ENCODE peak calls at places on chromosome 22, in eight cellular contexts. L is small intestine, I is tibial nerve, P is kidney, S is right lobe of liver, H is fibroblast of lung, Q is iPS DF 6.9, O is neuronal stem cell. Z is an unnamed sample. For H3K36me3, the result is how much of the 10 kb centered on the place peaks cover.

GRCh38 chr22:38935616-38936015 is 21.8 kb upstream of the APOBEC3A start:
- DNase-seq in L (no peak), I (no peak), P (no peak), S (no peak), H (no peak), Q (no peak), O (no peak), Z (no peak)

GRCh38 chr22:35958334-35958733 is 70.3 kb downstream of the RBFOX2 start:
- DNase-seq in L (no peak), I (no peak), P (no peak), S (no peak), H (no peak), Q (no peak), O (no peak), Z (no peak)

GRCh38 chr22:17540481-17540880 is 22.8 kb upstream of the SLC25A18 start:
- DNase-seq in L (no peak), I (no peak), P (no peak), S (no peak), H (no peak), Q (no peak), O (no peak), Z (no peak)

GRCh38 chr22:33969052-33969451 is 48.8 kb upstream of the LARGE1 start:
- DNase-seq in L (no peak), I (no peak), P (no peak), S (no peak), H (no peak), Q (no peak), O (no peak), Z (no peak)

GRCh38 chr22:21917206-21917958 is 35.3 kb downstream of the PPM1F start:
- DNase-seq in L (no peak), I (no peak), P (no peak), S (no peak), H (peak), Q (no peak), O (no peak), Z (peak)

GRCh38 chr22:47143249-47143938 is 380.9 kb downstream of the TBC1D22A start:
- DNase-seq in L (no peak), I (no peak), P (no peak), S (no peak), H (no peak), Q (no peak), O (no peak), Z (no peak)

GRCh38 chr22:27632451-27633295 is 168.9 kb downstream of the MN1 start:
- DNase-seq in L (peak), I (no peak), P (no peak), S (no peak), H (peak), Q (no peak), O (no peak), Z (no peak)

GRCh38 chr22:36081023-36081431 is 52.4 kb upstream of the RBFOX2 start:
- DNase-seq in L (no peak), I (no peak), P (no peak), S (no peak), H (peak), Q (no peak), O (no peak), Z (no peak)

GRCh38 chr22:25368271-25368670 is 148.8 kb downstream of the CRYBB2 start:
- DNase-seq in L (peak), I (no peak), P (peak), S (no peak), H (peak), Q (no peak), O (no peak), Z (no peak)

GRCh38 chr22:29457730-29458129 is 19.3 kb downstream of the RFPL1 start:
- DNase-seq in L (peak), I (no peak), P (no peak), S (no peak), H (peak), Q (no peak), O (peak), Z (no peak)

GRCh38 chr22:36027579-36027959 is 1.1 kb downstream of the RBFOX2 start:
- DNase-seq in L (peak), I (no peak), P (no peak), S (no peak), H (no peak), Q (no peak), O (no peak), Z (no peak)

GRCh38 chr22:36465232-36466021 is 16.0 kb downstream of the TXN2 start:
- DNase-seq in L (peak), I (no peak), P (peak), S (peak), H (peak), Q (no peak), O (no peak), Z (peak)

GRCh38 chr22:50630376-50630775 is 2.4 kb upstream of the ARSA start:
- DNase-seq in L (no peak), I (no peak), P (no peak), S (no peak), H (peak), Q (no peak), O (no peak), Z (no peak)

GRCh38 chr22:27801197-27801615 is 350 bp downstream of the MN1 start:
- DNase-seq in L (no peak), I (no peak), P (no peak), S (no peak), H (peak), Q (no peak), O (peak), Z (no peak)

GRCh38 chr22:27463121-27463520 is 338.4 kb downstream of the MN1 start:
- DNase-seq in L (no peak), I (no peak), P (no peak), S (no peak), H (no peak), Q (no peak), O (no peak), Z (no peak)

GRCh38 chr22:33898121-33898520 is 22.2 kb downstream of the LARGE1 start:
- DNase-seq in L (no peak), I (no peak), P (no peak), S (no peak), H (no peak), Q (no peak), O (no peak), Z (no peak)

GRCh38 chr22:46018859-46019258 is 41.9 kb upstream of the WNT7B start:
- DNase-seq in L (no peak), I (no peak), P (no peak), S (no peak), H (no peak), Q (no peak), O (no peak), Z (no peak)
- H3K27ac ChIP-seq in L (no peak), I (no peak), P (no peak), S (no peak), H (no peak), Q (no peak), O (no peak), Z (no peak)

DNA sequence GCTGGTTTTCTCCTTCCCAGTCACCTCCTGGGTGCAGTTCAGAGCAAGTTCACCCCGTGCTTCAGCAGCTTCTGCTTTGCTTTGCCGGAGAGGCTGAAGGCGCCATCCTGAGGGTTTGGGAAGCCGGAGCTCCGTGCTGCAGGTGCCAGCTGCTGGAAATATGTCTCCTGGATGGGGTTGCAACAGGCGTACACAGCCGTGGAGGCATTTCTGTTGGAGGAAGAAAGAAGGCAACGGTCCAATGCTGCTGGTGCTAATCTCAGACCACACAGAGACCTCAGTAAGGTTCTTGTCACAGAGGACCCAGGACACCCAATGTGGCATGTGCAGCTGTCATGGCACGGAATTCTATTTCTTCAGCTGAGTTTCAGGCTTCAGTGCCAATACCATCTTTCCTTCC is 24.1 kb downstream of the ASPHD2 start:
- DNase-seq in L (no peak), I (no peak), P (no peak), S (no peak), H (no peak), Q (no peak), O (no peak), Z (no peak)
- H3K36me3 ChIP-seq in L (under half), I (under half), P (under half), S (under half), H (under half), Q (under half), O (under half), Z (half or more)

GRCh38 chr22:19942886-19943664 is 1.5 kb upstream of the TXNRD2 start:
- DNase-seq in L (no peak), I (no peak), P (peak), S (peak), H (peak), Q (no peak), O (no peak), Z (peak)
- H3K4me3 ChIP-seq in L (no peak), I (peak), P (peak), S (peak), H (peak), Q (no peak), O (no peak), Z (peak)

GRCh38 chr22:19873138-19873959 is 18.7 kb upstream of the GNB1L start:
- DNase-seq in L (peak), I (peak), P (peak), S (peak), H (no peak), Q (no peak), O (no peak), Z (peak)

GRCh38 chr22:19872779-19873137 is 18.1 kb upstream of the GNB1L start:
- DNase-seq in L (no peak), I (peak), P (peak), S (peak), H (no peak), Q (no peak), O (no peak), Z (peak)

GRCh38 chr22:19875061-19875530 is 20.4 kb upstream of the GNB1L start:
- DNase-seq in L (no peak), I (peak), P (peak), S (peak), H (no peak), Q (no peak), O (no peak), Z (no peak)

GRCh38 chr22:19874307-19875060 is 19.8 kb upstream of the GNB1L start:
- DNase-seq in L (peak), I (peak), P (peak), S (no peak), H (peak), Q (no peak), O (peak), Z (peak)

GRCh38 chr22:19873960-19874306 is 19.3 kb upstream of the GNB1L start:
- DNase-seq in L (no peak), I (peak), P (peak), S (peak), H (no peak), Q (no peak), O (no peak), Z (peak)
- H3K27ac ChIP-seq in L (no peak), I (peak), P (no peak), S (no peak), H (no peak), Q (no peak), O (peak), Z (peak)

GRCh38 chr22:45203150-45203974 is 37.3 kb downstream of the KIAA0930 start:
- DNase-seq in L (no peak), I (no peak), P (no peak), S (no peak), H (no peak), Q (no peak), O (no peak), Z (no peak)
- H3K36me3 ChIP-seq in L (under half), I (under half), P (under half), S (under half), H (under half), Q (under half), O (under half), Z (half or more)

GRCh38 chr22:24244144-24244787 is 616 bp downstream of the GGT5 start:
- DNase-seq in L (no peak), I (no peak), P (peak), S (no peak), H (peak), Q (no peak), O (no peak), Z (no peak)
- H3K4me3 ChIP-seq in L (no peak), I (peak), P (peak), S (no peak), H (no peak), Q (no peak), O (no peak), Z (peak)

GRCh38 chr22:42959472-42960145 is 55.3 kb downstream of the PACSIN2 start:
- DNase-seq in L (peak), I (no peak), P (no peak), S (peak), H (peak), Q (no peak), O (no peak), Z (no peak)
- H3K27ac ChIP-seq in L (peak), I (peak), P (peak), S (peak), H (peak), Q (no peak), O (no peak), Z (peak)

Z was measured in lower lobe of right lung.